ENCODE peak calls at places on chromosome 6, in five cellular contexts. One of them, this sample, is unnamed.

GRCh38 chr6:153084393-153084792 is 46.7 kb downstream of the RGS17 start:
- DNase-seq in activated CD8-positive, alpha-beta memory T cell treated with anti-CD3 and anti-CD28 coated beads for 4 hours: no peak
- DNase-seq in BJ: no peak
- DNase-seq in hepatic stellate cell: no peak
- DNase-seq in HTR-8/SVneo: no peak
- DNase-seq in this sample: no peak

GRCh38 chr6:57177545-57178225 is 5.6 kb downstream of the BAG2 start:
- DNase-seq in activated CD8-positive, alpha-beta memory T cell treated with anti-CD3 and anti-CD28 coated beads for 4 hours: no peak
- DNase-seq in BJ: no peak
- DNase-seq in hepatic stellate cell: no peak
- DNase-seq in HTR-8/SVneo: no peak
- DNase-seq in this sample: no peak

GRCh38 chr6:155188707-155189496 is 74.9 kb upstream of the CLDN20 start:
- DNase-seq in activated CD8-positive, alpha-beta memory T cell treated with anti-CD3 and anti-CD28 coated beads for 4 hours: no peak
- DNase-seq in BJ: peak
- DNase-seq in hepatic stellate cell: peak
- DNase-seq in HTR-8/SVneo: no peak
- DNase-seq in this sample: no peak

GRCh38 chr6:5398530-5398929 is 137.2 kb downstream of the FARS2 start:
- DNase-seq in activated CD8-positive, alpha-beta memory T cell treated with anti-CD3 and anti-CD28 coated beads for 4 hours: no peak
- DNase-seq in BJ: no peak
- DNase-seq in hepatic stellate cell: peak
- DNase-seq in HTR-8/SVneo: peak
- DNase-seq in this sample: peak

GRCh38 chr6:107511410-107512070 is 21.6 kb downstream of the SOBP start:
- DNase-seq in activated CD8-positive, alpha-beta memory T cell treated with anti-CD3 and anti-CD28 coated beads for 4 hours: no peak
- DNase-seq in BJ: no peak
- DNase-seq in hepatic stellate cell: no peak
- DNase-seq in HTR-8/SVneo: no peak
- DNase-seq in this sample: no peak

GRCh38 chr6:87407531-87407895 is 259 bp upstream of the CFAP206 start:
- DNase-seq in activated CD8-positive, alpha-beta memory T cell treated with anti-CD3 and anti-CD28 coated beads for 4 hours: no peak
- DNase-seq in BJ: no peak
- DNase-seq in hepatic stellate cell: peak
- DNase-seq in HTR-8/SVneo: no peak
- DNase-seq in this sample: no peak

GRCh38 chr6:36625161-36625919 is 31.2 kb downstream of the SRSF3 start:
- DNase-seq in activated CD8-positive, alpha-beta memory T cell treated with anti-CD3 and anti-CD28 coated beads for 4 hours: no peak
- DNase-seq in BJ: peak
- DNase-seq in hepatic stellate cell: peak
- DNase-seq in HTR-8/SVneo: no peak
- DNase-seq in this sample: no peak

GRCh38 chr6:139430897-139431601 is 56.6 kb upstream of the CITED2 start:
- DNase-seq in activated CD8-positive, alpha-beta memory T cell treated with anti-CD3 and anti-CD28 coated beads for 4 hours: no peak
- DNase-seq in BJ: no peak
- DNase-seq in hepatic stellate cell: no peak
- DNase-seq in HTR-8/SVneo: no peak
- DNase-seq in this sample: no peak

GRCh38 chr6:11350294-11350693 is 117.8 kb upstream of the NEDD9 start:
- DNase-seq in activated CD8-positive, alpha-beta memory T cell treated with anti-CD3 and anti-CD28 coated beads for 4 hours: no peak
- DNase-seq in BJ: no peak
- DNase-seq in hepatic stellate cell: no peak
- DNase-seq in HTR-8/SVneo: no peak
- DNase-seq in this sample: no peak

GRCh38 chr6:14727494-14728395 is 518.1 kb upstream of the JARID2 start:
- DNase-seq in activated CD8-positive, alpha-beta memory T cell treated with anti-CD3 and anti-CD28 coated beads for 4 hours: no peak
- DNase-seq in BJ: no peak
- DNase-seq in hepatic stellate cell: no peak
- DNase-seq in HTR-8/SVneo: no peak
- DNase-seq in this sample: no peak

GRCh38 chr6:41655706-41656668 is 17.7 kb downstream of the MDFI start:
- DNase-seq in activated CD8-positive, alpha-beta memory T cell treated with anti-CD3 and anti-CD28 coated beads for 4 hours: no peak
- DNase-seq in BJ: no peak
- DNase-seq in hepatic stellate cell: no peak
- DNase-seq in HTR-8/SVneo: peak
- DNase-seq in this sample: no peak

GRCh38 chr6:70590387-70590786 is 23.7 kb downstream of the SDHAF4 start:
- DNase-seq in activated CD8-positive, alpha-beta memory T cell treated with anti-CD3 and anti-CD28 coated beads for 4 hours: no peak
- DNase-seq in BJ: no peak
- DNase-seq in hepatic stellate cell: no peak
- DNase-seq in HTR-8/SVneo: no peak
- DNase-seq in this sample: no peak